ENCODE peak calls at places on chromosomes 11 and 22, in five cellular contexts. U is colonic mucosa, L is lower leg skin, M is PC-9, P is OCI-LY7. X is an unnamed sample.

GRCh38 chr11:35009191-35009940 is 92.9 kb downstream of the PDHX start:
- DNase-seq in P (no peak), M (peak), L (no peak), U (peak), X (no peak)

GRCh38 chr11:134669796-134670195 is 257.8 kb upstream of the B3GAT1 start:
- DNase-seq in L (no peak), U (no peak), M (no peak), P (no peak), X (no peak)

GRCh38 chr11:83166193-83166866 is 9.4 kb downstream of the PCF11 start:
- DNase-seq in P (no peak), U (no peak), L (no peak), M (no peak), X (no peak)

GRCh38 chr11:68314886-68315580 is 2.6 kb downstream of the LRP5 start:
- DNase-seq in P (no peak), L (no peak), U (peak), M (peak), X (no peak)

GRCh38 chr11:84549221-84549620 is 1077.9 kb downstream of the DLG2 start:
- DNase-seq in M (no peak), P (peak), U (no peak), L (no peak), X (no peak)

GRCh38 chr22:24753919-24754318 is 20.6 kb downstream of the PIWIL3 start:
- DNase-seq in P (no peak), M (no peak), L (no peak), U (no peak), X (no peak)

GRCh38 chr11:107202189-107202588 is 183.9 kb upstream of the GUCY1A2 start:
- DNase-seq in L (no peak), P (no peak), U (no peak), M (no peak), X (no peak)

GRCh38 chr11:113839842-113840241 is 35.5 kb downstream of the USP28 start:
- DNase-seq in U (no peak), L (no peak), P (peak), M (no peak), X (no peak)

GRCh38 chr11:94968334-94968958 is 4.9 kb downstream of the CWC15 start:
- DNase-seq in P (peak), U (no peak), L (no peak), M (no peak), X (no peak)

GRCh38 chr22:31561238-31561887 is 65.0 kb downstream of the SFI1 start:
- DNase-seq in U (peak), P (peak), M (peak), L (peak), X (peak)

GRCh38 chr11:75627879-75628668 is 40.8 kb downstream of the MAP6 start:
- DNase-seq in M (no peak), L (no peak), P (no peak), U (no peak), X (no peak)

GRCh38 chr11:62345862-62346261 is 8.6 kb downstream of the ASRGL1 start:
- DNase-seq in P (no peak), L (no peak), M (no peak), U (peak), X (no peak)

GRCh38 chr11:70675697-70676374 is 277.5 kb downstream of the CTTN start:
- DNase-seq in M (peak), L (no peak), P (no peak), U (peak), X (no peak)

GRCh38 chr22:44196731-44197131 is 16.0 kb downstream of the PARVG start:
- DNase-seq in U (no peak), M (no peak), L (no peak), P (no peak), X (no peak)

GRCh38 chr11:8017071-8017470 is 29.9 kb downstream of the EIF3F start:
- DNase-seq in L (no peak), M (no peak), U (peak), P (no peak), X (no peak)

GRCh38 chr11:78181155-78181554 is 7.3 kb downstream of the KCTD21 start:
- DNase-seq in U (no peak), P (no peak), L (no peak), M (no peak), X (no peak)

GRCh38 chr11:104946907-104947306 is 21.5 kb downstream of the CASP4 start:
- DNase-seq in L (no peak), M (no peak), P (peak), U (peak), X (no peak)

GRCh38 chr11:19777032-19777341 is 64.3 kb downstream of the NAV2 start:
- DNase-seq in P (no peak), U (peak), L (no peak), M (peak), X (no peak)

GRCh38 chr11:12625438-12626071 is 48.7 kb upstream of the TEAD1 start:
- DNase-seq in P (no peak), M (no peak), U (no peak), L (no peak), X (no peak)

GRCh38 chr11:92667446-92668165 is 301.8 kb upstream of the MTNR1B start:
- DNase-seq in U (no peak), L (no peak), P (no peak), M (no peak), X (no peak)

GRCh38 chr11:117490911-117491310 is 163.3 kb downstream of the CEP164 start:
- DNase-seq in M (no peak), P (no peak), U (no peak), L (no peak), X (no peak)

GRCh38 chr11:128483211-128483788 is 104.1 kb downstream of the ETS1 start:
- DNase-seq in U (no peak), L (no peak), M (no peak), P (no peak), X (no peak)

GRCh38 chr22:48752451-48753380 is 1075.0 kb downstream of the BRD1 start:
- DNase-seq in P (no peak), M (no peak), L (peak), U (no peak), X (no peak)

GRCh38 chr11:15472405-15472799 is 357.7 kb downstream of the INSC start:
- DNase-seq in U (no peak), M (no peak), L (no peak), P (no peak), X (no peak)

GRCh38 chr11:19511413-19512183 is 201.0 kb upstream of the NAV2 start:
- DNase-seq in U (peak), L (no peak), M (no peak), P (no peak), X (peak)

GRCh38 chr11:130947889-130948288 is 31.6 kb upstream of the SNX19 start:
- DNase-seq in L (no peak), M (no peak), U (no peak), P (no peak), X (no peak)

GRCh38 chr11:71502871-71503435 is 24.1 kb upstream of the KRTAP5-7 start:
- DNase-seq in M (no peak), L (no peak), U (no peak), P (no peak), X (no peak)

GRCh38 chr11:80309301-80309700 is 868.5 kb upstream of the TENM4 start:
- DNase-seq in P (no peak), M (no peak), L (no peak), U (no peak), X (no peak)

GRCh38 chr11:79304599-79305212 is 136.1 kb downstream of the TENM4 start:
- DNase-seq in P (peak), M (no peak), L (no peak), U (no peak), X (no peak)

GRCh38 chr22:38218661-38219331 is 17.0 kb downstream of the MAFF start:
- DNase-seq in L (peak), U (peak), P (no peak), M (peak), X (peak)

GRCh38 chr11:124763156-124763947 is 1.3 kb upstream of the ESAM start:
- DNase-seq in M (peak), P (peak), L (peak), U (peak), X (peak)

GRCh38 chr22:47625531-47626427 is 863.3 kb downstream of the TBC1D22A start:
- DNase-seq in U (no peak), P (no peak), L (peak), M (no peak), X (no peak)

GRCh38 chr11:36469063-36469462 is 41.0 kb downstream of the TRAF6 start:
- DNase-seq in U (no peak), M (no peak), L (no peak), P (no peak), X (no peak)

GRCh38 chr11:119397740-119398139 is 16.2 kb upstream of the USP2 start:
- DNase-seq in U (no peak), M (no peak), P (no peak), L (no peak), X (no peak)

GRCh38 chr22:36026741-36027140 is 1.9 kb downstream of the RBFOX2 start:
- DNase-seq in P (peak), U (no peak), M (peak), L (no peak), X (no peak)

X was measured in tibial nerve.